ENCODE peak calls at places on chromosomes 4 and X, in five cellular contexts. Z is transverse colon, H is epithelial cell of proximal tubule, O is pancreas, P is psoas muscle. B is an unnamed sample.

GRCh38 chr4:150072906-150073714 is 5.1 kb upstream of the DCLK2 start:
- DNase-seq in Z (no peak), H (peak), O (no peak), P (no peak), B (peak)

GRCh38 chr4:145786261-145786660 is 106.3 kb downstream of the C4orf51 start:
- DNase-seq in Z (no peak), H (no peak), O (no peak), P (no peak), B (no peak)

GRCh38 chrX:38805294-38806053 is 4.2 kb downstream of the MID1IP1 start:
- DNase-seq in Z (peak), H (no peak), O (peak), P (peak), B (peak)

GRCh38 chr4:182089326-182089725 is 153.9 kb upstream of the TENM3 start:
- DNase-seq in Z (no peak), H (no peak), O (no peak), P (no peak), B (no peak)

GRCh38 chr4:158122501-158122900 is 50.3 kb downstream of the GASK1B start:
- DNase-seq in Z (no peak), H (no peak), O (no peak), P (no peak), B (peak)

GRCh38 chr4:40409835-40410234 is 74.7 kb downstream of the CHRNA9 start:
- DNase-seq in Z (no peak), H (no peak), O (no peak), P (no peak), B (peak)

GRCh38 chr4:164596927-164597326 is 157.0 kb upstream of the SMIM31 start:
- DNase-seq in Z (no peak), H (no peak), O (no peak), P (no peak), B (no peak)

GRCh38 chr4:3135155-3136011 is 60.9 kb downstream of the HTT start:
- DNase-seq in Z (no peak), H (no peak), O (no peak), P (no peak), B (no peak)

GRCh38 chrX:104284407-104285000 is 29.8 kb upstream of the ESX1 start:
- DNase-seq in Z (no peak), H (no peak), O (no peak), P (no peak), B (peak)

GRCh38 chr4:175386776-175387507 is 425.1 kb downstream of the GPM6A start:
- DNase-seq in Z (no peak), H (no peak), O (peak), P (no peak), B (no peak)

GRCh38 chr4:56728512-56728911 is 47.4 kb upstream of the HOPX start:
- DNase-seq in Z (peak), H (no peak), O (no peak), P (no peak), B (peak)

GRCh38 chr4:168812806-168813205 is 197.2 kb downstream of the CBR4 start:
- DNase-seq in Z (no peak), H (no peak), O (no peak), P (no peak), B (no peak)

GRCh38 chrX:133369065-133369464 is 46.2 kb downstream of the GPC4 start:
- DNase-seq in Z (no peak), H (no peak), O (no peak), P (no peak), B (no peak)

GRCh38 chrX:25028726-25029125 is 13.0 kb upstream of the ARX start:
- DNase-seq in Z (no peak), H (no peak), O (no peak), P (no peak), B (peak)

GRCh38 chr4:185998791-185999190 is 70.2 kb upstream of the TLR3 start:
- DNase-seq in Z (no peak), H (no peak), O (no peak), P (no peak), B (peak)

GRCh38 chr4:78939667-78940008 is 400 bp upstream of the PAQR3 start:
- DNase-seq in Z (no peak), H (no peak), O (no peak), P (no peak), B (no peak)

GRCh38 chr4:120771907-120772306 is 150.6 kb downstream of the PRDM5 start:
- DNase-seq in Z (no peak), H (no peak), O (no peak), P (no peak), B (no peak)
- TF ChIP-seq CTCF in Z (no peak), H (peak), O (no peak), P (no peak), B (no peak)

DNA sequence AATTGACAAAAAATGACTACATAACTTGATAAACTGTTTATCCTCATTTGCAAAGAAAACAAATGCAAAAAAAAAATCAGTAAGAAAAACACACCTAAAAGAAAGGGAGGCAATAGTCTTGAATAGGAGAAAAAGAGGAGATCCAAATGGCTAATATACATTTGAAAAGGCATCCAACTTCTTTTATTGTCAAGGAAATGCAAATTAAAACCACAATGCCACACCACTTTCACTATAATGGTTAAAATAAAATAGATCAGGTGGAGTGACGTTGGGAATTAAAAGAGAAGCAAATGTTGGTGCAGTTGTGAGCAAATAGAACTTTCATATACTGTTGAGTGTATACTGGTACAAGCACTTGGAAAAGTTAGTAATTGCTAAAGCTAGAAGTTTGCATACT is 3.6 kb downstream of the DCAF4L1 start:
- DNase-seq in Z (no peak), H (no peak), O (no peak), P (no peak), B (no peak)
- H3K4me3 ChIP-seq in Z (no peak), H (no peak), O (no peak), P (no peak), B (no peak)

DNA sequence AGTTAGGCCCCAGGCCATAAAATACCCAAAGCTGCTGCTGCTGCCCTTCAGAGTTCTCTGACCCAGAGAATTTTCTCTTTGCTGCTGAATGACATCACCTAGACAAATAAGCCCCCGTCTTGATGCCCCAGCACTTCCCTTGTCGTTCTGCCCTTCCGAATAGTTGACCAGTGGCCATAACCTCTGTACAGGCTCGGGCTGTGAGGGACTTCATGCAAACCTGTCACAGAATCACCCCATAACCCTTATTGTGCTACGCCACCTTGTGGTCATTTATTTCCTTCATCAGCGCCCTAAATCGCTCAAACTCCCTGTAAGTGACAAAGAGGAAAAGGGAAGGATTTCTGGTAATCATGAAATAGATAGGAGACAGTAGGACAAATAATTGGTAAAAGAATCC is 18.8 kb downstream of the SPACA5 start:
- DNase-seq in Z (peak), H (no peak), O (no peak), P (no peak), B (peak)
- TF ChIP-seq CTCF in Z (peak), H (peak), O (peak), P (peak), B (peak)

GRCh38 chr4:80172203-80172602 is 25.1 kb upstream of the PRDM8 start:
- DNase-seq in Z (no peak), H (no peak), O (no peak), P (no peak), B (no peak)

GRCh38 chr4:80171656-80172055 is 25.6 kb upstream of the PRDM8 start:
- DNase-seq in Z (no peak), H (no peak), O (no peak), P (no peak), B (no peak)

GRCh38 chr4:80171251-80171650 is 26.1 kb upstream of the PRDM8 start:
- DNase-seq in Z (no peak), H (no peak), O (no peak), P (no peak), B (peak)

GRCh38 chr4:80173841-80174240 is 23.5 kb upstream of the PRDM8 start:
- DNase-seq in Z (no peak), H (no peak), O (no peak), P (no peak), B (no peak)

GRCh38 chr4:80173387-80173786 is 23.9 kb upstream of the PRDM8 start:
- DNase-seq in Z (no peak), H (peak), O (no peak), P (no peak), B (peak)
- H3K4me3 ChIP-seq in Z (no peak), H (no peak), O (no peak), P (no peak), B (no peak)